ENCODE peak calls at places on chromosomes 1 and 21, in eight cellular contexts. One of them, this sample, is unnamed.

GRCh38 chr1:51253691-51254090 is 17.6 kb downstream of the RNF11 start:
- DNase-seq in breast epithelium: no peak
- DNase-seq in neural progenitor cell: no peak
- DNase-seq in pancreas: no peak
- DNase-seq in kidney: no peak
- DNase-seq in stomach: no peak
- DNase-seq in aorta: no peak
- DNase-seq in ascending aorta: no peak
- DNase-seq in this sample: no peak

GRCh38 chr1:110718452-110718851 is 43.7 kb upstream of the KCNA3 start:
- DNase-seq in breast epithelium: no peak
- DNase-seq in neural progenitor cell: no peak
- DNase-seq in pancreas: no peak
- DNase-seq in kidney: no peak
- DNase-seq in stomach: no peak
- DNase-seq in aorta: no peak
- DNase-seq in ascending aorta: no peak
- DNase-seq in this sample: no peak

GRCh38 chr1:102842606-102843005 is 265.7 kb downstream of the COL11A1 start:
- DNase-seq in breast epithelium: no peak
- DNase-seq in neural progenitor cell: no peak
- DNase-seq in pancreas: no peak
- DNase-seq in kidney: no peak
- DNase-seq in stomach: no peak
- DNase-seq in aorta: no peak
- DNase-seq in ascending aorta: no peak
- DNase-seq in this sample: no peak

GRCh38 chr1:39453603-39454002 is 37.8 kb upstream of the BMP8A start:
- DNase-seq in breast epithelium: no peak
- DNase-seq in neural progenitor cell: no peak
- DNase-seq in pancreas: no peak
- DNase-seq in kidney: no peak
- DNase-seq in stomach: peak
- DNase-seq in aorta: peak
- DNase-seq in ascending aorta: no peak
- DNase-seq in this sample: no peak

GRCh38 chr21:27040738-27041137 is 73.8 kb upstream of the ADAMTS5 start:
- DNase-seq in breast epithelium: no peak
- DNase-seq in neural progenitor cell: no peak
- DNase-seq in pancreas: no peak
- DNase-seq in kidney: no peak
- DNase-seq in stomach: no peak
- DNase-seq in aorta: no peak
- DNase-seq in ascending aorta: no peak
- DNase-seq in this sample: no peak

GRCh38 chr1:36691374-36691773 is 208.7 kb upstream of the CSF3R start:
- DNase-seq in breast epithelium: no peak
- DNase-seq in neural progenitor cell: no peak
- DNase-seq in pancreas: no peak
- DNase-seq in kidney: no peak
- DNase-seq in stomach: no peak
- DNase-seq in aorta: no peak
- DNase-seq in ascending aorta: no peak
- DNase-seq in this sample: no peak

GRCh38 chr1:226737819-226738420 is 1.2 kb downstream of the ITPKB start:
- DNase-seq in breast epithelium: peak
- DNase-seq in neural progenitor cell: peak
- DNase-seq in pancreas: peak
- DNase-seq in kidney: peak
- DNase-seq in stomach: peak
- DNase-seq in aorta: peak
- DNase-seq in ascending aorta: no peak
- DNase-seq in this sample: peak

GRCh38 chr21:17461582-17461981 is 51.3 kb upstream of the CXADR start:
- DNase-seq in breast epithelium: no peak
- DNase-seq in neural progenitor cell: no peak
- DNase-seq in pancreas: no peak
- DNase-seq in kidney: no peak
- DNase-seq in stomach: no peak
- DNase-seq in aorta: no peak
- DNase-seq in ascending aorta: no peak
- DNase-seq in this sample: no peak

GRCh38 chr1:29673669-29674624 is 437.6 kb downstream of the PTPRU start:
- DNase-seq in breast epithelium: no peak
- DNase-seq in neural progenitor cell: no peak
- DNase-seq in pancreas: no peak
- DNase-seq in kidney: no peak
- DNase-seq in stomach: peak
- DNase-seq in aorta: peak
- DNase-seq in ascending aorta: no peak
- DNase-seq in this sample: no peak

GRCh38 chr1:74205236-74205635 is 7.2 kb downstream of the FPGT start:
- DNase-seq in breast epithelium: no peak
- DNase-seq in neural progenitor cell: peak
- DNase-seq in pancreas: no peak
- DNase-seq in kidney: no peak
- DNase-seq in stomach: no peak
- DNase-seq in aorta: no peak
- DNase-seq in ascending aorta: no peak
- DNase-seq in this sample: no peak

GRCh38 chr1:3353901-3354300 is 100.6 kb upstream of the ARHGEF16 start:
- DNase-seq in breast epithelium: no peak
- DNase-seq in neural progenitor cell: no peak
- DNase-seq in pancreas: no peak
- DNase-seq in kidney: no peak
- DNase-seq in stomach: no peak
- DNase-seq in aorta: no peak
- DNase-seq in ascending aorta: no peak
- DNase-seq in this sample: no peak

GRCh38 chr21:44994581-44995171 is 54.8 kb downstream of the SLX9 start:
- DNase-seq in breast epithelium: peak
- DNase-seq in neural progenitor cell: no peak
- DNase-seq in pancreas: no peak
- DNase-seq in kidney: peak
- DNase-seq in stomach: no peak
- DNase-seq in aorta: peak
- DNase-seq in ascending aorta: no peak
- DNase-seq in this sample: no peak

GRCh38 chr1:234779160-234779538 is 169.2 kb upstream of the IRF2BP2 start:
- DNase-seq in breast epithelium: no peak
- DNase-seq in neural progenitor cell: peak
- DNase-seq in pancreas: no peak
- DNase-seq in kidney: peak
- DNase-seq in stomach: no peak
- DNase-seq in aorta: no peak
- DNase-seq in ascending aorta: no peak
- DNase-seq in this sample: peak

GRCh38 chr1:232501856-232502255 is 128.1 kb downstream of the SIPA1L2 start:
- DNase-seq in breast epithelium: no peak
- DNase-seq in neural progenitor cell: no peak
- DNase-seq in pancreas: no peak
- DNase-seq in kidney: no peak
- DNase-seq in stomach: no peak
- DNase-seq in aorta: no peak
- DNase-seq in ascending aorta: no peak
- DNase-seq in this sample: no peak

GRCh38 chr1:234724517-234725176 is 114.7 kb upstream of the IRF2BP2 start:
- DNase-seq in breast epithelium: peak
- DNase-seq in neural progenitor cell: peak
- DNase-seq in pancreas: peak
- DNase-seq in kidney: peak
- DNase-seq in stomach: peak
- DNase-seq in aorta: peak
- DNase-seq in ascending aorta: peak
- DNase-seq in this sample: no peak

GRCh38 chr1:1213153-1213918 is 617 bp downstream of the TNFRSF4 start:
- DNase-seq in breast epithelium: no peak
- DNase-seq in neural progenitor cell: no peak
- DNase-seq in pancreas: no peak
- DNase-seq in kidney: peak
- DNase-seq in stomach: peak
- DNase-seq in aorta: peak
- DNase-seq in ascending aorta: no peak
- DNase-seq in this sample: no peak

GRCh38 chr21:19950347-19950746 is 1047.9 kb upstream of the NCAM2 start:
- DNase-seq in breast epithelium: no peak
- DNase-seq in neural progenitor cell: no peak
- DNase-seq in pancreas: no peak
- DNase-seq in kidney: no peak
- DNase-seq in stomach: no peak
- DNase-seq in aorta: no peak
- DNase-seq in ascending aorta: no peak
- DNase-seq in this sample: no peak

GRCh38 chr1:227058321-227058751 is 118.2 kb downstream of the COQ8A start:
- DNase-seq in breast epithelium: no peak
- DNase-seq in neural progenitor cell: no peak
- DNase-seq in pancreas: no peak
- DNase-seq in kidney: no peak
- DNase-seq in stomach: no peak
- DNase-seq in aorta: no peak
- DNase-seq in ascending aorta: no peak
- DNase-seq in this sample: no peak

GRCh38 chr1:39001516-39002389 is 10.7 kb downstream of the AKIRIN1 start:
- DNase-seq in breast epithelium: no peak
- DNase-seq in neural progenitor cell: no peak
- DNase-seq in pancreas: no peak
- DNase-seq in kidney: no peak
- DNase-seq in stomach: no peak
- DNase-seq in aorta: no peak
- DNase-seq in ascending aorta: no peak
- DNase-seq in this sample: no peak

GRCh38 chr1:42938596-42939184 is 20.0 kb downstream of the SLC2A1 start:
- DNase-seq in breast epithelium: no peak
- DNase-seq in neural progenitor cell: no peak
- DNase-seq in pancreas: no peak
- DNase-seq in kidney: no peak
- DNase-seq in stomach: no peak
- DNase-seq in aorta: peak
- DNase-seq in ascending aorta: no peak
- DNase-seq in this sample: no peak
- H3K27ac ChIP-seq in breast epithelium: peak
- H3K27ac ChIP-seq in neural progenitor cell: no peak
- H3K27ac ChIP-seq in pancreas: no peak
- H3K27ac ChIP-seq in kidney: peak
- H3K27ac ChIP-seq in stomach: peak
- H3K27ac ChIP-seq in aorta: peak
- H3K27ac ChIP-seq in ascending aorta: peak
- H3K27ac ChIP-seq in this sample: no peak

DNA sequence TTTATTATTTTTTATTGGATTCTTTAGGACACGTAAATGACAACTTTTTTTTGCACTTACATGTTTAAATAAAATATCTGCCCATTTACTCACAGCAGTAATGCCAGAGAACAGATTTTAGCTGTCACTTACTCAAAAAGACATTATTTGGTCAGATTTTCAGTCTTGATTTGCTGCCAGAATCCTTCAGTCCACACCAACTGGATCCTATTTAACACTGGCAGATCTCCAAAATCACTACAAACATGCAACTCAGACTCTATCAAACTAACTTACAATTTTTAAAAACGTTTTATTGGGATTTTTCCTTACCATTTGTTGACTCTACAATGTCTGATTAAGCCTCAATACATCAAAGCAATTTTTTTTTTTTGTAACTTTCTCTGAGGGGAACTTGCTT is 11.1 kb downstream of the ATP6V1G3 start:
- DNase-seq in breast epithelium: no peak
- DNase-seq in neural progenitor cell: no peak
- DNase-seq in pancreas: no peak
- DNase-seq in kidney: no peak
- DNase-seq in stomach: no peak
- DNase-seq in aorta: no peak
- DNase-seq in ascending aorta: no peak
- DNase-seq in this sample: peak
- H3K4me3 ChIP-seq in breast epithelium: no peak
- H3K4me3 ChIP-seq in neural progenitor cell: no peak
- H3K4me3 ChIP-seq in pancreas: no peak
- H3K4me3 ChIP-seq in kidney: no peak
- H3K4me3 ChIP-seq in stomach: no peak
- H3K4me3 ChIP-seq in aorta: no peak
- H3K4me3 ChIP-seq in ascending aorta: no peak
- H3K4me3 ChIP-seq in this sample: no peak

GRCh38 chr1:154978360-154978759 is 3.9 kb downstream of the CKS1B start:
- DNase-seq in breast epithelium: no peak
- DNase-seq in neural progenitor cell: no peak
- DNase-seq in pancreas: no peak
- DNase-seq in kidney: no peak
- DNase-seq in stomach: no peak
- DNase-seq in aorta: no peak
- DNase-seq in ascending aorta: no peak
- DNase-seq in this sample: no peak
- H3K27ac ChIP-seq in breast epithelium: no peak
- H3K27ac ChIP-seq in neural progenitor cell: no peak
- H3K27ac ChIP-seq in pancreas: no peak
- H3K27ac ChIP-seq in kidney: no peak
- H3K27ac ChIP-seq in stomach: no peak
- H3K27ac ChIP-seq in aorta: no peak
- H3K27ac ChIP-seq in ascending aorta: no peak
- H3K27ac ChIP-seq in this sample: peak

GRCh38 chr1:52918201-52918600 is 3.3 kb downstream of the ECHDC2 start:
- DNase-seq in breast epithelium: no peak
- DNase-seq in neural progenitor cell: no peak
- DNase-seq in pancreas: no peak
- DNase-seq in kidney: no peak
- DNase-seq in stomach: no peak
- DNase-seq in aorta: no peak
- DNase-seq in ascending aorta: no peak
- DNase-seq in this sample: no peak

GRCh38 chr1:52919720-52920199 is 1.8 kb downstream of the ECHDC2 start:
- DNase-seq in breast epithelium: no peak
- DNase-seq in neural progenitor cell: no peak
- DNase-seq in pancreas: no peak
- DNase-seq in kidney: no peak
- DNase-seq in stomach: no peak
- DNase-seq in aorta: no peak
- DNase-seq in ascending aorta: no peak
- DNase-seq in this sample: no peak

GRCh38 chr1:52917591-52917990 is 3.9 kb downstream of the ECHDC2 start:
- DNase-seq in breast epithelium: no peak
- DNase-seq in neural progenitor cell: no peak
- DNase-seq in pancreas: no peak
- DNase-seq in kidney: no peak
- DNase-seq in stomach: no peak
- DNase-seq in aorta: no peak
- DNase-seq in ascending aorta: no peak
- DNase-seq in this sample: no peak

GRCh38 chr1:52919051-52919719 is 2.4 kb downstream of the ECHDC2 start:
- DNase-seq in breast epithelium: no peak
- DNase-seq in neural progenitor cell: no peak
- DNase-seq in pancreas: no peak
- DNase-seq in kidney: no peak
- DNase-seq in stomach: no peak
- DNase-seq in aorta: no peak
- DNase-seq in ascending aorta: no peak
- DNase-seq in this sample: no peak

DNA sequence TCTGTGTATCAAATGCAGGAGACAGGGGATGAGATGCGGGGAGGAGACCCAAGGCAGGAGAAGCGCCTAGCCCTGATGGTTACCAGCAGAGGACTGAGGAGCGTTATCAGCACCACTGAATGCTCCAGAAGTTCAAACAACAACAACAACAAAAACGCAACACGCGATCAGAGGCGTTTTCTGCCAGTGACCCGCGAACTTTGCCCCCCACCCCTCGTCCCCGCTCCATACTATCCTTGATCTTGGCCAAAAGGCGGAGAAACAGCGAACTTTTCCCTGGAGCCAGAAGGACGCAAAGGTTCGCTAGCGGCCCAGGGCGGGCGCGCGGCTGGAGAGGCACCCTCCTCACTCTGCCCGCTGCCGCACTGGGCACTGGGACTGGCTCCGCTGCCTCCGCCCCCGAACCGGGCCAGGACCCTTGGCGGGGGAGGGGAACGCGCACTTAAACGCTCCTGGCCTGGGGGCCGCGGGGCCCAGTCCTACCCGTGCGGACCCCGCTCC is 699 bp downstream of the ECHDC2 start:
- DNase-seq in breast epithelium: no peak
- DNase-seq in neural progenitor cell: no peak
- DNase-seq in pancreas: peak
- DNase-seq in kidney: peak
- DNase-seq in stomach: peak
- DNase-seq in aorta: peak
- DNase-seq in ascending aorta: no peak
- DNase-seq in this sample: no peak
- H3K4me3 ChIP-seq in breast epithelium: peak
- H3K4me3 ChIP-seq in neural progenitor cell: peak
- H3K4me3 ChIP-seq in pancreas: peak
- H3K4me3 ChIP-seq in kidney: peak
- H3K4me3 ChIP-seq in stomach: peak
- H3K4me3 ChIP-seq in aorta: peak
- H3K4me3 ChIP-seq in ascending aorta: peak
- H3K4me3 ChIP-seq in this sample: peak